ENCODE peak calls at places on chromosomes 6 and 20, in eight cellular contexts. One of them, this sample, is unnamed.

GRCh38 chr6:14337157-14337556 is 219.6 kb downstream of the CD83 start:
- DNase-seq in frontal cortex: no peak
- DNase-seq in fibroblast of pulmonary artery: peak
- DNase-seq in nucleus accumbens: no peak
- DNase-seq in iPS-NIHi11: no peak
- DNase-seq in NAMALWA: no peak
- DNase-seq in NCI-H1105 treated with DMSO at 0.1 percent for 48 hours: no peak
- DNase-seq in NCI-H1694 treated with DMSO at 0.1 percent for 48 hours: no peak
- DNase-seq in this sample: no peak

GRCh38 chr6:37033819-37034790 is 28.6 kb downstream of the FGD2 start:
- DNase-seq in frontal cortex: no peak
- DNase-seq in NCI-H1105 treated with DMSO at 0.1 percent for 48 hours: no peak
- DNase-seq in NAMALWA: no peak
- DNase-seq in NCI-H1694 treated with DMSO at 0.1 percent for 48 hours: no peak
- DNase-seq in nucleus accumbens: no peak
- DNase-seq in iPS-NIHi11: no peak
- DNase-seq in fibroblast of pulmonary artery: no peak
- DNase-seq in this sample: no peak

GRCh38 chr6:43698584-43699349 is 11.2 kb upstream of the MRPS18A start:
- DNase-seq in iPS-NIHi11: peak
- DNase-seq in NCI-H1694 treated with DMSO at 0.1 percent for 48 hours: peak
- DNase-seq in fibroblast of pulmonary artery: peak
- DNase-seq in nucleus accumbens: no peak
- DNase-seq in NAMALWA: no peak
- DNase-seq in frontal cortex: no peak
- DNase-seq in NCI-H1105 treated with DMSO at 0.1 percent for 48 hours: no peak
- DNase-seq in this sample: no peak

GRCh38 chr20:58127731-58128130 is 100.7 kb downstream of the ANKRD60 start:
- DNase-seq in iPS-NIHi11: no peak
- DNase-seq in NAMALWA: no peak
- DNase-seq in NCI-H1105 treated with DMSO at 0.1 percent for 48 hours: no peak
- DNase-seq in fibroblast of pulmonary artery: peak
- DNase-seq in nucleus accumbens: no peak
- DNase-seq in NCI-H1694 treated with DMSO at 0.1 percent for 48 hours: no peak
- DNase-seq in frontal cortex: no peak
- DNase-seq in this sample: no peak

GRCh38 chr6:169789146-169789943 is 37.9 kb downstream of the ERMARD start:
- DNase-seq in NCI-H1694 treated with DMSO at 0.1 percent for 48 hours: no peak
- DNase-seq in fibroblast of pulmonary artery: no peak
- DNase-seq in frontal cortex: no peak
- DNase-seq in nucleus accumbens: no peak
- DNase-seq in iPS-NIHi11: no peak
- DNase-seq in NAMALWA: no peak
- DNase-seq in NCI-H1105 treated with DMSO at 0.1 percent for 48 hours: no peak
- DNase-seq in this sample: no peak

GRCh38 chr6:69704916-69705315 is 91.9 kb downstream of the LMBRD1 start:
- DNase-seq in frontal cortex: no peak
- DNase-seq in NCI-H1105 treated with DMSO at 0.1 percent for 48 hours: no peak
- DNase-seq in NAMALWA: no peak
- DNase-seq in NCI-H1694 treated with DMSO at 0.1 percent for 48 hours: no peak
- DNase-seq in nucleus accumbens: no peak
- DNase-seq in iPS-NIHi11: no peak
- DNase-seq in fibroblast of pulmonary artery: peak
- DNase-seq in this sample: no peak

GRCh38 chr6:166615059-166615770 is 11.8 kb downstream of the RPS6KA2 start:
- DNase-seq in NAMALWA: no peak
- DNase-seq in frontal cortex: no peak
- DNase-seq in iPS-NIHi11: no peak
- DNase-seq in fibroblast of pulmonary artery: peak
- DNase-seq in nucleus accumbens: no peak
- DNase-seq in NCI-H1694 treated with DMSO at 0.1 percent for 48 hours: no peak
- DNase-seq in NCI-H1105 treated with DMSO at 0.1 percent for 48 hours: no peak
- DNase-seq in this sample: no peak

GRCh38 chr20:39225978-39226377 is 263.8 kb downstream of the DHX35 start:
- DNase-seq in NCI-H1694 treated with DMSO at 0.1 percent for 48 hours: no peak
- DNase-seq in frontal cortex: no peak
- DNase-seq in NAMALWA: no peak
- DNase-seq in iPS-NIHi11: no peak
- DNase-seq in nucleus accumbens: no peak
- DNase-seq in NCI-H1105 treated with DMSO at 0.1 percent for 48 hours: no peak
- DNase-seq in fibroblast of pulmonary artery: no peak
- DNase-seq in this sample: no peak

GRCh38 chr6:32081168-32081624 is 27.9 kb downstream of the TNXB start:
- DNase-seq in fibroblast of pulmonary artery: peak
- DNase-seq in frontal cortex: no peak
- DNase-seq in nucleus accumbens: no peak
- DNase-seq in NCI-H1694 treated with DMSO at 0.1 percent for 48 hours: no peak
- DNase-seq in NAMALWA: no peak
- DNase-seq in iPS-NIHi11: no peak
- DNase-seq in NCI-H1105 treated with DMSO at 0.1 percent for 48 hours: no peak
- DNase-seq in this sample: peak

GRCh38 chr6:20866038-20866437 is 331.8 kb downstream of the CDKAL1 start:
- DNase-seq in NCI-H1105 treated with DMSO at 0.1 percent for 48 hours: peak
- DNase-seq in NAMALWA: no peak
- DNase-seq in frontal cortex: no peak
- DNase-seq in NCI-H1694 treated with DMSO at 0.1 percent for 48 hours: no peak
- DNase-seq in iPS-NIHi11: no peak
- DNase-seq in nucleus accumbens: no peak
- DNase-seq in fibroblast of pulmonary artery: no peak
- DNase-seq in this sample: no peak

GRCh38 chr6:159691133-159691962 is 1.7 kb downstream of the SOD2 start:
- DNase-seq in NCI-H1694 treated with DMSO at 0.1 percent for 48 hours: peak
- DNase-seq in NCI-H1105 treated with DMSO at 0.1 percent for 48 hours: peak
- DNase-seq in nucleus accumbens: no peak
- DNase-seq in iPS-NIHi11: peak
- DNase-seq in fibroblast of pulmonary artery: peak
- DNase-seq in NAMALWA: peak
- DNase-seq in frontal cortex: peak
- DNase-seq in this sample: peak

GRCh38 chr6:101454106-101454676 is 60.7 kb downstream of the GRIK2 start:
- DNase-seq in NAMALWA: no peak
- DNase-seq in iPS-NIHi11: no peak
- DNase-seq in NCI-H1694 treated with DMSO at 0.1 percent for 48 hours: no peak
- DNase-seq in frontal cortex: no peak
- DNase-seq in nucleus accumbens: no peak
- DNase-seq in fibroblast of pulmonary artery: no peak
- DNase-seq in NCI-H1105 treated with DMSO at 0.1 percent for 48 hours: peak
- DNase-seq in this sample: no peak

GRCh38 chr6:107820571-107821261 is 3.4 kb downstream of the SCML4 start:
- DNase-seq in fibroblast of pulmonary artery: peak
- DNase-seq in nucleus accumbens: no peak
- DNase-seq in NCI-H1105 treated with DMSO at 0.1 percent for 48 hours: peak
- DNase-seq in iPS-NIHi11: no peak
- DNase-seq in NCI-H1694 treated with DMSO at 0.1 percent for 48 hours: no peak
- DNase-seq in NAMALWA: peak
- DNase-seq in frontal cortex: no peak
- DNase-seq in this sample: no peak

GRCh38 chr20:23878787-23879186 is 761 bp downstream of the CST5 start:
- DNase-seq in NCI-H1694 treated with DMSO at 0.1 percent for 48 hours: no peak
- DNase-seq in frontal cortex: no peak
- DNase-seq in NCI-H1105 treated with DMSO at 0.1 percent for 48 hours: no peak
- DNase-seq in iPS-NIHi11: no peak
- DNase-seq in fibroblast of pulmonary artery: no peak
- DNase-seq in NAMALWA: no peak
- DNase-seq in nucleus accumbens: no peak
- DNase-seq in this sample: no peak

GRCh38 chr6:107811591-107812218 is 12.4 kb downstream of the SCML4 start:
- DNase-seq in fibroblast of pulmonary artery: peak
- DNase-seq in nucleus accumbens: peak
- DNase-seq in frontal cortex: no peak
- DNase-seq in NAMALWA: no peak
- DNase-seq in iPS-NIHi11: no peak
- DNase-seq in NCI-H1694 treated with DMSO at 0.1 percent for 48 hours: no peak
- DNase-seq in NCI-H1105 treated with DMSO at 0.1 percent for 48 hours: no peak
- DNase-seq in this sample: no peak

GRCh38 chr6:151649835-151650234 is 156.0 kb downstream of the CCDC170 start:
- DNase-seq in NCI-H1105 treated with DMSO at 0.1 percent for 48 hours: no peak
- DNase-seq in frontal cortex: no peak
- DNase-seq in nucleus accumbens: no peak
- DNase-seq in fibroblast of pulmonary artery: no peak
- DNase-seq in iPS-NIHi11: no peak
- DNase-seq in NAMALWA: no peak
- DNase-seq in NCI-H1694 treated with DMSO at 0.1 percent for 48 hours: no peak
- DNase-seq in this sample: no peak

GRCh38 chr20:44210422-44211176 is at the start of gene OSER1:
- DNase-seq in frontal cortex: peak
- DNase-seq in NCI-H1694 treated with DMSO at 0.1 percent for 48 hours: peak
- DNase-seq in nucleus accumbens: peak
- DNase-seq in NAMALWA: peak
- DNase-seq in iPS-NIHi11: peak
- DNase-seq in fibroblast of pulmonary artery: peak
- DNase-seq in NCI-H1105 treated with DMSO at 0.1 percent for 48 hours: peak
- DNase-seq in this sample: peak

GRCh38 chr6:4848382-4849068 is 72.3 kb downstream of the CDYL start:
- DNase-seq in NAMALWA: peak
- DNase-seq in nucleus accumbens: no peak
- DNase-seq in fibroblast of pulmonary artery: peak
- DNase-seq in iPS-NIHi11: no peak
- DNase-seq in NCI-H1694 treated with DMSO at 0.1 percent for 48 hours: no peak
- DNase-seq in frontal cortex: no peak
- DNase-seq in NCI-H1105 treated with DMSO at 0.1 percent for 48 hours: no peak
- DNase-seq in this sample: no peak

GRCh38 chr6:134253681-134254080 is 64.2 kb downstream of the SGK1 start:
- DNase-seq in NCI-H1105 treated with DMSO at 0.1 percent for 48 hours: no peak
- DNase-seq in NAMALWA: no peak
- DNase-seq in fibroblast of pulmonary artery: peak
- DNase-seq in nucleus accumbens: no peak
- DNase-seq in NCI-H1694 treated with DMSO at 0.1 percent for 48 hours: no peak
- DNase-seq in iPS-NIHi11: peak
- DNase-seq in frontal cortex: no peak
- DNase-seq in this sample: no peak

GRCh38 chr20:34536798-34537394 is 20.7 kb downstream of the DYNLRB1 start:
- DNase-seq in fibroblast of pulmonary artery: peak
- DNase-seq in NCI-H1694 treated with DMSO at 0.1 percent for 48 hours: peak
- DNase-seq in NAMALWA: peak
- DNase-seq in NCI-H1105 treated with DMSO at 0.1 percent for 48 hours: no peak
- DNase-seq in nucleus accumbens: no peak
- DNase-seq in frontal cortex: no peak
- DNase-seq in iPS-NIHi11: peak
- DNase-seq in this sample: no peak

GRCh38 chr6:154428892-154429291 is 72.3 kb upstream of the IPCEF1 start:
- DNase-seq in NCI-H1694 treated with DMSO at 0.1 percent for 48 hours: no peak
- DNase-seq in nucleus accumbens: no peak
- DNase-seq in frontal cortex: no peak
- DNase-seq in fibroblast of pulmonary artery: no peak
- DNase-seq in NAMALWA: no peak
- DNase-seq in NCI-H1105 treated with DMSO at 0.1 percent for 48 hours: no peak
- DNase-seq in iPS-NIHi11: no peak
- DNase-seq in this sample: no peak

GRCh38 chr20:59645316-59645715 is 41.0 kb downstream of the PHACTR3 start:
- DNase-seq in frontal cortex: no peak
- DNase-seq in nucleus accumbens: peak
- DNase-seq in NCI-H1105 treated with DMSO at 0.1 percent for 48 hours: no peak
- DNase-seq in NCI-H1694 treated with DMSO at 0.1 percent for 48 hours: no peak
- DNase-seq in NAMALWA: no peak
- DNase-seq in iPS-NIHi11: no peak
- DNase-seq in fibroblast of pulmonary artery: no peak
- DNase-seq in this sample: peak

GRCh38 chr20:47809561-47809960 is 24.3 kb upstream of the SULF2 start:
- DNase-seq in NAMALWA: no peak
- DNase-seq in iPS-NIHi11: peak
- DNase-seq in frontal cortex: no peak
- DNase-seq in NCI-H1694 treated with DMSO at 0.1 percent for 48 hours: no peak
- DNase-seq in nucleus accumbens: no peak
- DNase-seq in fibroblast of pulmonary artery: no peak
- DNase-seq in NCI-H1105 treated with DMSO at 0.1 percent for 48 hours: no peak
- DNase-seq in this sample: no peak

GRCh38 chr6:62528894-62529526 is 243.0 kb upstream of the KHDRBS2 start:
- DNase-seq in NCI-H1105 treated with DMSO at 0.1 percent for 48 hours: no peak
- DNase-seq in fibroblast of pulmonary artery: no peak
- DNase-seq in iPS-NIHi11: no peak
- DNase-seq in NAMALWA: no peak
- DNase-seq in nucleus accumbens: no peak
- DNase-seq in NCI-H1694 treated with DMSO at 0.1 percent for 48 hours: no peak
- DNase-seq in frontal cortex: no peak
- DNase-seq in this sample: no peak

GRCh38 chr6:148771212-148771601 is 24.4 kb downstream of the UST start:
- DNase-seq in NCI-H1694 treated with DMSO at 0.1 percent for 48 hours: no peak
- DNase-seq in fibroblast of pulmonary artery: no peak
- DNase-seq in frontal cortex: no peak
- DNase-seq in nucleus accumbens: no peak
- DNase-seq in NAMALWA: no peak
- DNase-seq in iPS-NIHi11: no peak
- DNase-seq in NCI-H1105 treated with DMSO at 0.1 percent for 48 hours: peak
- DNase-seq in this sample: peak

GRCh38 chr20:34776177-34776576 is 49.3 kb downstream of the NCOA6 start:
- DNase-seq in NAMALWA: no peak
- DNase-seq in NCI-H1105 treated with DMSO at 0.1 percent for 48 hours: no peak
- DNase-seq in iPS-NIHi11: no peak
- DNase-seq in nucleus accumbens: no peak
- DNase-seq in NCI-H1694 treated with DMSO at 0.1 percent for 48 hours: no peak
- DNase-seq in frontal cortex: no peak
- DNase-seq in fibroblast of pulmonary artery: no peak
- DNase-seq in this sample: no peak

GRCh38 chr20:38343107-38343797 is 3.0 kb upstream of the LBP start:
- DNase-seq in NCI-H1105 treated with DMSO at 0.1 percent for 48 hours: no peak
- DNase-seq in iPS-NIHi11: no peak
- DNase-seq in NAMALWA: no peak
- DNase-seq in nucleus accumbens: no peak
- DNase-seq in NCI-H1694 treated with DMSO at 0.1 percent for 48 hours: no peak
- DNase-seq in frontal cortex: no peak
- DNase-seq in fibroblast of pulmonary artery: peak
- DNase-seq in this sample: peak

GRCh38 chr6:20907486-20908071 is 373.3 kb downstream of the CDKAL1 start:
- DNase-seq in frontal cortex: no peak
- DNase-seq in NCI-H1694 treated with DMSO at 0.1 percent for 48 hours: no peak
- DNase-seq in nucleus accumbens: no peak
- DNase-seq in fibroblast of pulmonary artery: no peak
- DNase-seq in NCI-H1105 treated with DMSO at 0.1 percent for 48 hours: no peak
- DNase-seq in NAMALWA: no peak
- DNase-seq in iPS-NIHi11: peak
- DNase-seq in this sample: no peak

GRCh38 chr6:71138416-71138815 is 150.2 kb upstream of the OGFRL1 start:
- DNase-seq in fibroblast of pulmonary artery: no peak
- DNase-seq in iPS-NIHi11: no peak
- DNase-seq in NCI-H1694 treated with DMSO at 0.1 percent for 48 hours: no peak
- DNase-seq in NCI-H1105 treated with DMSO at 0.1 percent for 48 hours: no peak
- DNase-seq in nucleus accumbens: no peak
- DNase-seq in frontal cortex: no peak
- DNase-seq in NAMALWA: no peak
- DNase-seq in this sample: no peak

GRCh38 chr6:4224082-4224978 is 89.0 kb upstream of the ECI2 start:
- DNase-seq in frontal cortex: no peak
- DNase-seq in iPS-NIHi11: no peak
- DNase-seq in fibroblast of pulmonary artery: peak
- DNase-seq in nucleus accumbens: no peak
- DNase-seq in NCI-H1105 treated with DMSO at 0.1 percent for 48 hours: no peak
- DNase-seq in NCI-H1694 treated with DMSO at 0.1 percent for 48 hours: no peak
- DNase-seq in NAMALWA: no peak
- DNase-seq in this sample: no peak

GRCh38 chr6:1641391-1641790 is 31.7 kb downstream of the FOXC1 start:
- DNase-seq in fibroblast of pulmonary artery: no peak
- DNase-seq in NCI-H1105 treated with DMSO at 0.1 percent for 48 hours: no peak
- DNase-seq in frontal cortex: no peak
- DNase-seq in nucleus accumbens: no peak
- DNase-seq in iPS-NIHi11: peak
- DNase-seq in NAMALWA: no peak
- DNase-seq in NCI-H1694 treated with DMSO at 0.1 percent for 48 hours: no peak
- DNase-seq in this sample: peak

GRCh38 chr6:89508755-89509563 is 76.0 kb downstream of the ANKRD6 start:
- DNase-seq in NCI-H1105 treated with DMSO at 0.1 percent for 48 hours: no peak
- DNase-seq in fibroblast of pulmonary artery: peak
- DNase-seq in nucleus accumbens: no peak
- DNase-seq in NAMALWA: no peak
- DNase-seq in NCI-H1694 treated with DMSO at 0.1 percent for 48 hours: no peak
- DNase-seq in frontal cortex: no peak
- DNase-seq in iPS-NIHi11: peak
- DNase-seq in this sample: peak

GRCh38 chr6:109867970-109868358 is 110.1 kb upstream of the GPR6 start:
- DNase-seq in NAMALWA: no peak
- DNase-seq in NCI-H1694 treated with DMSO at 0.1 percent for 48 hours: no peak
- DNase-seq in NCI-H1105 treated with DMSO at 0.1 percent for 48 hours: no peak
- DNase-seq in frontal cortex: no peak
- DNase-seq in fibroblast of pulmonary artery: peak
- DNase-seq in nucleus accumbens: no peak
- DNase-seq in iPS-NIHi11: no peak
- DNase-seq in this sample: no peak

GRCh38 chr6:42197574-42198362 is 3.0 kb upstream of the GUCA1B start:
- DNase-seq in iPS-NIHi11: no peak
- DNase-seq in NAMALWA: no peak
- DNase-seq in NCI-H1105 treated with DMSO at 0.1 percent for 48 hours: no peak
- DNase-seq in NCI-H1694 treated with DMSO at 0.1 percent for 48 hours: peak
- DNase-seq in fibroblast of pulmonary artery: peak
- DNase-seq in frontal cortex: no peak
- DNase-seq in nucleus accumbens: no peak
- DNase-seq in this sample: no peak